ENCODE peak calls at places on chromosomes 2 and 18, in four cellular contexts. P is neural progenitor cell, R is H9, G is SK-N-SH. Q is an unnamed sample.

GRCh38 chr2:20913460-20913859 is 90.6 kb upstream of the LDAH start:
- DNase-seq in R (no peak), G (no peak), P (no peak), Q (no peak)

GRCh38 chr18:9483526-9483925 is 8.2 kb downstream of the RALBP1 start:
- DNase-seq in R (no peak), P (no peak), G (no peak), Q (no peak)

GRCh38 chr18:77074431-77074830 is 58.2 kb downstream of the MBP start:
- DNase-seq in P (no peak), G (no peak), R (peak; percentile 8), Q (no peak)

GRCh38 chr2:131054488-131054887 is 38.8 kb downstream of the FAM168B start:
- DNase-seq in R (no peak), P (no peak), G (no peak), Q (no peak)

GRCh38 chr2:33437297-33437696 is 39.2 kb upstream of the RASGRP3 start:
- DNase-seq in R (no peak), G (no peak), P (no peak), Q (no peak)

GRCh38 chr18:37577051-37577611 is 11.5 kb upstream of the CELF4 start:
- DNase-seq in P (peak; percentile 65), G (no peak), R (peak; percentile 93), Q (peak; percentile 93)

GRCh38 chr2:134217924-134218323 is 35.9 kb upstream of the MGAT5 start:
- DNase-seq in R (no peak), G (no peak), P (no peak), Q (no peak)

GRCh38 chr2:88088999-88089398 is 21.4 kb downstream of the SMYD1 start:
- DNase-seq in G (no peak), R (no peak), P (no peak), Q (no peak)

GRCh38 chr18:35387367-35387685 is 10.2 kb upstream of the ZNF396 start:
- DNase-seq in G (no peak), P (no peak), R (no peak), Q (no peak)

GRCh38 chr18:29078272-29078671 is 901.3 kb upstream of the CDH2 start:
- DNase-seq in P (no peak), R (no peak), G (no peak), Q (no peak)

GRCh38 chr2:191245869-191246531 is 796 bp downstream of the MYO1B start:
- DNase-seq in R (peak; percentile 89), G (peak; percentile 79), P (peak; percentile 94), Q (peak; percentile 97)

GRCh38 chr2:105396254-105397024 is 2.4 kb downstream of the FHL2 start:
- DNase-seq in R (no peak), P (no peak), G (no peak), Q (no peak)

GRCh38 chr18:22831441-22831904 is 101.7 kb upstream of the RBBP8 start:
- DNase-seq in P (no peak), G (no peak), R (no peak), Q (no peak)

GRCh38 chr2:88874063-88874657 is 182.7 kb downstream of the RPIA start:
- DNase-seq in G (peak; percentile 39), P (peak; percentile 20), R (no peak), Q (peak; percentile 81)

GRCh38 chr2:121006783-121007489 is 271.3 kb downstream of the GLI2 start:
- DNase-seq in G (no peak), R (no peak), P (no peak), Q (no peak)

GRCh38 chr2:112033600-112033999 is 21.5 kb upstream of the TMEM87B start:
- DNase-seq in G (no peak), P (no peak), R (no peak), Q (no peak)

GRCh38 chr2:106070181-106070580 is 123.9 kb downstream of the UXS1 start:
- DNase-seq in G (no peak), P (no peak), R (no peak), Q (peak; percentile 14)

GRCh38 chr2:17593841-17594482 is 53.5 kb downstream of the VSNL1 start:
- DNase-seq in G (no peak), R (no peak), P (no peak), Q (no peak)

GRCh38 chr2:27960237-27960912 is 69.8 kb downstream of the BABAM2 start:
- DNase-seq in G (no peak), R (no peak), P (no peak), Q (no peak)

GRCh38 chr2:222050981-222051380 is 247.8 kb downstream of the PAX3 start:
- DNase-seq in G (no peak), P (no peak), R (no peak), Q (no peak)

GRCh38 chr18:30982285-30982992 is 60.1 kb downstream of the DSC3 start:
- DNase-seq in G (no peak), R (no peak), P (no peak), Q (no peak)

GRCh38 chr2:222707689-222708273 is 36.3 kb downstream of the MOGAT1 start:
- DNase-seq in G (no peak), R (no peak), P (no peak), Q (no peak)

GRCh38 chr2:15334650-15335326 is 226.3 kb downstream of the NBAS start:
- DNase-seq in P (no peak), R (no peak), G (no peak), Q (no peak)

GRCh38 chr18:62284637-62285036 is 40.5 kb upstream of the TNFRSF11A start:
- DNase-seq in R (no peak), P (no peak), G (no peak), Q (no peak)

GRCh38 chr18:62279561-62279960 is 45.5 kb upstream of the TNFRSF11A start:
- DNase-seq in G (no peak), P (peak; percentile 63), R (no peak), Q (peak; percentile 8)

GRCh38 chr18:62280058-62280457 is 45.1 kb upstream of the TNFRSF11A start:
- DNase-seq in G (no peak), P (no peak), R (no peak), Q (no peak)

GRCh38 chr18:62281684-62282083 is 43.4 kb upstream of the TNFRSF11A start:
- DNase-seq in G (no peak), P (no peak), R (no peak), Q (no peak)

DNA sequence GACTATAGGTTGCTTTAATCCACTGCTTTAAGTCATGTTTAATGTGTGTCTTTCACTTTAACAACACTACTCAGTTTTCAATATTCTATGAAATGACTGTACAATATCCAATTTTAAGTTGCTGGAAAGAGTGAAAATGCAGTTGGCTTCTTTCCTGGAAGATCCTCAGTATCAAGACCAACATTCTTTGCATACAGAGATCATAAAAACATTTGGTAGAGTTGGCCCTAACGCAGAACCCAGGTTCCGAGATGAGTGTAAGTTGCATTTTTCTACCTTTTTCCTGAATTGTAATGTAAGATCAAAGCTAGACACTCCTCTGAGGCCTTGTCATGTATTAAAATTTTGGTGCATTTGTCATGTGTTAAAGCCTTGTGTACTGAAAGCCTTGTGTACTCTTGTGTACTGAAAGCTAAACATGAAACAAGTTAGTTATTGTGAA is 42.9 kb upstream of the TNFRSF11A start:
- DNase-seq in R (no peak), G (no peak), P (no peak), Q (no peak)
- H2AFZ ChIP-seq in R (no peak overlapping the region), G (no peak overlapping the region), P (no peak overlapping the region), Q (no peak overlapping the region)

GRCh38 chr2:62641410-62641843 is 64.1 kb upstream of the EHBP1 start:
- DNase-seq in P (no peak), G (no peak), R (no peak), Q (no peak)
- H2AFZ ChIP-seq in P (no peak overlapping the region), G (peak overlapping the region; percentile 20), R (no peak overlapping the region), Q (no peak overlapping the region)

GRCh38 chr2:96341641-96342040 is 6.1 kb downstream of the NCAPH start:
- DNase-seq in P (no peak), R (no peak), G (no peak), Q (no peak)

GRCh38 chr2:96333708-96334107 is 1.9 kb upstream of the NCAPH start:
- DNase-seq in P (no peak), G (no peak), R (no peak), Q (no peak)

GRCh38 chr2:96336873-96337272 is 1.3 kb downstream of the NCAPH start:
- DNase-seq in P (no peak), G (no peak), R (no peak), Q (no peak)

GRCh38 chr2:96340493-96341414 is 5.2 kb downstream of the NCAPH start:
- DNase-seq in P (no peak), R (no peak), G (no peak), Q (no peak)

GRCh38 chr2:96336104-96336775 is 674 bp downstream of the NCAPH start:
- DNase-seq in P (no peak), G (peak; percentile 37), R (no peak), Q (no peak)
- H2AFZ ChIP-seq in P (peak overlapping the region; percentile 34), G (peak overlapping the region; percentile 77), R (no peak overlapping the region), Q (peak overlapping the region; percentile 89)

DNA sequence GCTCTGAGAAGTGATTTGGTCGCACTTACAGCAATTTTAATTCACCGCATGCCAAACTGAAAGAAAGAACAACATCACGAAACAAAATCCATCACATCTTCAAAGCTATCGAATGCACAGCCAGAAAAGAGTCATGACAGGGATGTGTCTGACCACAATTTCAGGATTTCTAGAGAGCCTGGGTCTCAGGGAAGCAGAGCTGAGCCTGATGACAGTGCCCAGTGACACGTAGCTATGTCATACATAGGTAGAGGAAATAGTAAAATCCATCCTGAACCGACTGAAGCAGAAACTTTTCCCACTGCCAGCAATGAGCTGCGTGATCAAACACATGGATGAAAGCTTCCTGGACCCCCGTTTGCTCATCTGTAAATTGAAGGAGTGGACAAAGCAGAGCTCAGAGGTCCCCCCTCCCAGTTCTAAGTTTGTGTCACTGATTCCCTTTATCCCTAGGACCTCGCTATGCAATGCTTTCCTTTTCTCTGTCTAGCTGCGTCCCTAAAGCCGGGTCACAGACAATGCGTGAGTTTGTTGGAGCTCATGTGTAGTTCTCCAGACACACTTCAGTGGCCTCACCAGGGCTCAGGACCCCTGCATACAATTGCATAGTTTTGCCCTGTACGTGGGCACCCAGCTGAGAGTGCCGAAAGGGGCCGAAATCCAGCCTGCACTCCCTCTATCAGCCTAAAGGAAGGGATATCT is 37.6 kb downstream of the CCBE1 start:
- DNase-seq in P (peak; percentile 54), G (no peak), R (no peak), Q (no peak)
- H2AFZ ChIP-seq in P (peak overlapping the region; percentile 77), G (no peak overlapping the region), R (no peak overlapping the region), Q (no peak overlapping the region)

GRCh38 chr18:21192308-21192624 is 49.8 kb upstream of the GREB1L start:
- DNase-seq in R (no peak), P (no peak), G (no peak), Q (no peak)

GRCh38 chr18:21196426-21196825 is 45.6 kb upstream of the GREB1L start:
- DNase-seq in G (no peak), P (no peak), R (no peak), Q (no peak)

GRCh38 chr18:21191596-21192307 is 50.3 kb upstream of the GREB1L start:
- DNase-seq in R (peak; percentile 75), G (peak; percentile 27), P (peak; percentile 75), Q (peak; percentile 86)

DNA sequence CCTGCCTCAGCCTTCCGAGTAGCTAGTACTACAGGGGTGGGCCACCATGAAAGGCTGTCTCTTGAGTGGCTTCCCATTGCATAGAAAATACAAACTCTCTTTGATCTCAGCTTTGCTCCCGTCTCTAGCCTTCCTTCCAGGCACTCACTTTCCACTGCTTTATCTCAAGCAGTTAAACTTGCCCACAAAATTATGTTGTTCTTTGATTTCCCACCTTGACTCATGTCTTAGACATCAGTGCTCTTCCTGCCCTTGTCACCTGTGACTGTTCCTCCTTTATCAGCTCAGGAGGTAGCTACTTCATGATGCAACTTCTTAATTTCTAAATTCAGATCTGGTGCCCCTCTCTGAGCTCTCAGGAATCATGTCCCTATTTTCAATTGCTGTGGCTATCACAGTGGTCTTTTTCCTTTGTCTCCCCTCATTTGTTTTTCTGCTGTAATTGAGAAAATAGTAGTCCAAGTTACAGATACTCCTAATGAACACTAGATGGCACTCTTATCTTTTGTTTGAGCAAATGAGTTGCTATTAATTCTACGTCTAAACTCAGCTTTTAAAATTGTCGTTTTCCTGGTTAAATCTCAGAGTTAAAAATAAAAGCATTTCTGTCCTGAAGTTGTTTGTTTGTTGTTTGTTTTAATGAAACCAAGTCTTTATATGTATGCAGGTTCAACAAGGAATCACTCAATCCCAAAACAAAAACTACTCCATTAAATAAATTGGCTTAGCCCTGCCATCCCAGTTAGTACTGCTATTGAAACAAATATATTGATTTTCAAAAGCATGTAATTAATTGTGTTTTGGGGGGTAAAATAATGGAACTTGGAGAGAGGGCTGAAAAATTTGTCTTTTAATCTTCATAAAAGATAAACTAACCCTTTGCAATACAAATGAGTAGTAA is 46.9 kb upstream of the GREB1L start:
- DNase-seq in R (no peak), P (peak; percentile 44), G (peak; percentile 29), Q (peak; percentile 67)
- H2AFZ ChIP-seq in R (peak overlapping the region; percentile 45), P (peak overlapping the region; percentile 50), G (peak overlapping the region; percentile 31), Q (no peak overlapping the region)

Q was measured in GM23338.